ENCODE peak calls at places on chromosomes 1 and 21, in eight cellular contexts. I is glutamatergic neuron; U is CD8-positive, alpha-beta T cell; J is ovary; L is activated CD4-positive, alpha-beta T cell treated with anti-CD3 and anti-CD28 coated beads, Interleukin-2, amount 50 U/mL, for 1 hour; W is OCI-LY7; S is type B pancreatic cell; Z is ACHN. X is an unnamed sample.

GRCh38 chr1:209103135-209103534 is 480.4 kb upstream of the CAMK1G start:
- DNase-seq in I (no peak), U (no peak), J (no peak), L (no peak), W (no peak), S (no peak), Z (no peak), X (no peak)

GRCh38 chr21:41565550-41565949 is 57.6 kb upstream of the TMPRSS2 start:
- DNase-seq in I (no peak), U (no peak), J (no peak), L (no peak), W (no peak), S (no peak), Z (no peak), X (no peak)

GRCh38 chr1:45925728-45926287 is 122.4 kb downstream of the MAST2 start:
- DNase-seq in I (no peak), U (no peak), J (no peak), L (no peak), W (peak; percentile 69), S (no peak), Z (no peak), X (no peak)

GRCh38 chr21:39694750-39695149 is 50.2 kb upstream of the IGSF5 start:
- DNase-seq in I (no peak), U (no peak), J (no peak), L (no peak), W (no peak), S (no peak), Z (no peak), X (no peak)

GRCh38 chr1:210236840-210237409 is 4.3 kb downstream of the SERTAD4 start:
- DNase-seq in I (no peak), U (no peak), J (peak; percentile 73), L (no peak), W (no peak), S (no peak), Z (no peak), X (no peak)

GRCh38 chr1:32818804-32819541 is 1.5 kb downstream of the S100PBP start:
- DNase-seq in I (no peak), U (no peak), J (no peak), L (no peak), W (peak; percentile 92), S (no peak), Z (no peak), X (no peak)

GRCh38 chr1:241849345-241849695 is 1.3 kb downstream of the EXO1 start:
- DNase-seq in I (no peak), U (no peak), J (no peak), L (no peak), W (peak; percentile 55), S (no peak), Z (no peak), X (no peak)

GRCh38 chr1:109620396-109620817 is 770 bp downstream of the AMPD2 start:
- DNase-seq in I (no peak), U (no peak), J (no peak), L (no peak), W (no peak), S (no peak), Z (peak; percentile 51), X (no peak)

GRCh38 chr1:12764016-12764415 is 9.5 kb upstream of the PRAMEF12 start:
- DNase-seq in I (no peak), U (no peak), J (no peak), L (no peak), W (no peak), S (no peak), Z (no peak), X (no peak)

GRCh38 chr1:70961374-70961773 is 86.2 kb downstream of the PTGER3 start:
- DNase-seq in I (no peak), U (no peak), J (no peak), L (no peak), W (no peak), S (no peak), Z (no peak), X (no peak)

GRCh38 chr1:52707927-52708655 is 9.9 kb upstream of the COA7 start:
- DNase-seq in I (no peak), U (no peak), J (no peak), L (no peak), W (no peak), S (no peak), Z (peak; percentile 37), X (no peak)